ENCODE peak calls at places on chromosomes 5 and 9, in six cellular contexts. S, G, Q, Z, T and C are unnamed samples.

GRCh38 chr9:36382484-36382883 is 17.6 kb downstream of the RNF38 start:
- DNase-seq in S (no peak), G (no peak), Q (no peak), Z (no peak), T (no peak), C (no peak)

GRCh38 chr9:13857521-13857920 is 456.4 kb downstream of the NFIB start:
- DNase-seq in S (no peak), G (no peak), Q (no peak), Z (no peak), T (no peak), C (no peak)

GRCh38 chr5:72110401-72111013 is 3.2 kb downstream of the MAP1B start:
- DNase-seq in S (no peak), G (no peak), Q (no peak), Z (peak), T (no peak), C (no peak)

GRCh38 chr5:109452661-109453060 is 42.9 kb upstream of the PJA2 start:
- DNase-seq in S (no peak), G (no peak), Q (no peak), Z (no peak), T (no peak), C (no peak)

GRCh38 chr5:116137544-116138378 is 52.9 kb downstream of the COMMD10 start:
- DNase-seq in S (peak), G (peak), Q (peak), Z (peak), T (no peak), C (peak)

GRCh38 chr9:100346836-100347235 is 5.9 kb downstream of the TEX10 start:
- DNase-seq in S (no peak), G (no peak), Q (no peak), Z (no peak), T (no peak), C (no peak)

GRCh38 chr5:172451771-172452197 is 2.5 kb downstream of the SH3PXD2B start:
- DNase-seq in S (no peak), G (peak), Q (no peak), Z (no peak), T (no peak), C (peak)

GRCh38 chr5:76763136-76763535 is 47.2 kb downstream of the F2R start:
- DNase-seq in S (no peak), G (no peak), Q (no peak), Z (no peak), T (no peak), C (peak)

GRCh38 chr5:124515494-124516222 is 230.8 kb downstream of the ZNF608 start:
- DNase-seq in S (no peak), G (no peak), Q (no peak), Z (no peak), T (no peak), C (no peak)

GRCh38 chr9:3138236-3139229 is 294.6 kb upstream of the PUM3 start:
- DNase-seq in S (no peak), G (no peak), Q (no peak), Z (no peak), T (no peak), C (no peak)

GRCh38 chr9:13614060-13614459 is 334.6 kb upstream of the MPDZ start:
- DNase-seq in S (no peak), G (no peak), Q (no peak), Z (peak), T (no peak), C (no peak)

GRCh38 chr9:89576404-89576824 is 28.4 kb upstream of the GADD45G start:
- DNase-seq in S (no peak), G (peak), Q (peak), Z (peak), T (no peak), C (peak)

GRCh38 chr9:6944896-6945295 is 187.1 kb downstream of the KDM4C start:
- DNase-seq in S (no peak), G (peak), Q (no peak), Z (no peak), T (no peak), C (no peak)

GRCh38 chr9:34197756-34198711 is 19.2 kb downstream of the UBAP1 start:
- DNase-seq in S (no peak), G (peak), Q (no peak), Z (no peak), T (peak), C (peak)

GRCh38 chr9:99822096-99822595 is 461 bp downstream of the NR4A3 start:
- DNase-seq in S (no peak), G (no peak), Q (no peak), Z (no peak), T (peak), C (peak)

DNA sequence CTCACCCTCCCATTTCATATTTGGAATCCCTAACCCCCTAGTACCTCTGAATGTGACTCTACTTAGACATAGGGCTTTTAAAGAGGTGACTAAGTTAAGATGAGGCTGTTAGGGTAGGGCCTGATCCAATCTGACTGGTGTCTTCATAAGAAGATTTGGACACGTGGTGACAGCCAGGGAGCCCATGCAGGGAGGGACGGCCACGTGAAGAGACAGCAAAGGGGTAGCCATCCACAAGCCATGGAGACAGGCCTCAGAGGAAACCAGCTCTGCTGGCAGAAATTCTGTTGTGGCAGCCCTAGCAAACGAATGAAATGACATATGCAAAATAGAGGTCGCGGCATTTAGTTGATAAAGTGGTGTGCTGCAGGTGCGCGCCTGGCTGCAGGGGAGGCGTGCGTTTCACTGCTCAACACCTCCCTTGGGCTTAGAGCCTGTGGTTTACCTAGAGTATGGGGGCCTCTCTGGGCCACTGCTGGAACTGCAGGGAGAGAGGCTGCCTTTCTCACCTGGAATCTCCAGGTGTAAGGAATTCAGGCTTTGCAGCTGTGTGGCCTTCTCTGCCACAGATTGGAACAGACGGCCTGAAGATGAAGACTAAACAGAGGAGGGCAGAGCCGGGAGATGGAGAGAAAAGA is 7.1 kb upstream of the AFAP1L1 start:
- DNase-seq in S (no peak), G (no peak), Q (peak), Z (peak), T (peak), C (no peak)
- TF ChIP-seq CTCF in S (peak), G (no peak), Q (peak), Z (peak), T (peak), C (peak)

DNA sequence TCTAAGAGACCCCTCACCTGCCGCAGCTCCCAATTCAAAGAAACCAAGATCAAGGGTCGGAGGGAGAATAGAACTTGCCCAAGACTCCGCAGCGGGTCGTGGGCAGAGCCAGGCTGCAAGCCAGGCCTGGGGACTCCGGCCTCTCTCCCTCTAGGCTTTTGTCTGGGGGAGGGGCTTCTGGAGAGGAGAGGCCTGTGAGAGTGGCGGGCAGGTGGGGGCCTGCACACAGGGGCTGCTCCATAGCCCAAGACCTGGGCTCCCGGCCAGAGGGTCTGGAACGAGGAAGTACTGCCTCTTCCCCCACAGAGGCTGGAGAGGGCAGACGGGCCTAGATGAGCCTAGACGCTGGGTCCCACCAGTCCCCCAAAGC is 5.1 kb upstream of the ST6GALNAC6 start:
- DNase-seq in S (no peak), G (no peak), Q (no peak), Z (peak), T (peak), C (no peak)
- TF ChIP-seq MAX in S (no peak), G (no peak), Q (no peak), Z (no peak), T (no peak), C (no peak)

GRCh38 chr9:109886617-109887016 is 106.6 kb downstream of the PALM2AKAP2 start:
- DNase-seq in S (no peak), G (no peak), Q (no peak), Z (no peak), T (no peak), C (no peak)
- H3K4me3 ChIP-seq in S (no peak), G (no peak), Q (no peak), Z (no peak), T (no peak), C (no peak)

GRCh38 chr9:8136477-8136876 is 336.9 kb upstream of the DMAC1 start:
- DNase-seq in S (no peak), G (no peak), Q (no peak), Z (no peak), T (no peak), C (no peak)
- TF ChIP-seq CTCF in S (no peak), G (no peak), Q (no peak), Z (no peak), T (no peak), C (no peak)

GRCh38 chr5:160198886-160199409 is 30.4 kb upstream of the FABP6 start:
- DNase-seq in S (no peak), G (no peak), Q (no peak), Z (no peak), T (peak), C (no peak)
- TF ChIP-seq MAX in S (no peak), G (no peak), Q (no peak), Z (no peak), T (no peak), C (no peak)

DNA sequence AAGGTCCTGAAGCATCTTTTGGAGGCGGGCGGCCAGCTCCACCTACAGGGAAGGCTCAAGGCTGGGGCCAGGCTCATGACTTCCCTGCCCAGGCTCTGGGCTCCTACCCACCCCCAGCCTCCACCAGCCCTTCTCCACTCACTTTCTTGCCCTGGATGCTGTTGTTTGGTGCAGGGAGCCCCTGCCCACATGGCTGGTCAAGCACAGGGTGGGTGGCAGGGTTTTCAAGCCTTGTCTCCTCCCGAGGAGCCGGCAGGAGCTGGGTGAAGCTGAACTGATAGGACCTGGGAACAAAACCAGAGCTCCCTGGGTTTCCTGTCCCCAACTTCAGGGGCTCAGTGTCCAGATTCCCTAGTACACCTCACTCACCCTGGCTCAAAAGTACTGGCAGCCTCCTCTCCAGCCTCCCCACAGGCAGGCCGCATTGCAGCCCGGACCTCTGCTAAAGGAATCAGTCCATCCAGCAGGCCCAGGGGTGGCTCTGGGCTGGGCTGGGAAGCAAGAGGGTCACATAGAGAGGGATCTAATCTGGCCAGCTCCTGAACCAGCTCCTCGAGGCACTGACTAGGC is 6.9 kb downstream of the SHROOM1 start:
- DNase-seq in S (no peak), G (no peak), Q (no peak), Z (no peak), T (no peak), C (no peak)
- H3K4me3 ChIP-seq in S (no peak), G (no peak), Q (no peak), Z (no peak), T (peak), C (no peak)

DNA sequence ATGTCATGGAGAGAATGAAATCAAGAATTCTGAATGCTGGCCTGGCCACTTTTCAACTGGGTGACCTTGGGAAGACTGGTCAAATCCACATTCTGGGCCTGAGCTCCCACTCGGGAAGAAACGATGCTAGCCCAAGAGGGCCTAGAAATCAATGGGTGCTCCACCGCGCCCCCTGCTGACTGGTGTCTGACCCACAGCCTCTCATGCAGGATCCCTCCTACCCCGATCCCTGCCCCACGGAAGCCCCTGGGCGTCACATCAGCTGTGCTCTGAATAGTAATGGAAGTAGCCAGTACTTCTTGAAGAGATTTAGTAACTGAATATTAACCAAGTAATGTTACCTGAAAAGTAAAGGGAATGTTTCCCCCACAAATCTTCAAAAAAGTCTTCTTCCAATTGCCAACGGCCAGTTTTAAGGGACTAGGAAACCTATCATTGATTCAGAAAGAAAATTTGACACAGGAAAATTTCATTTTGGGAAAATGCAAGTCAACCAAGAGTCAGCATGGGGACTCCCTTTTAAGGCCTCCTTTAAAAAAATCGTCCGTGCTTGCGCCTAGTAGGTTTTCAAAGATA is 43.9 kb downstream of the CRB2 start:
- DNase-seq in S (no peak), G (peak), Q (no peak), Z (peak), T (peak), C (peak)
- TF ChIP-seq CTCF in S (peak), G (peak), Q (no peak), Z (peak), T (peak), C (peak)

GRCh38 chr5:140391312-140391711 is 10.3 kb upstream of the ANKHD1 start:
- DNase-seq in S (no peak), G (no peak), Q (no peak), Z (no peak), T (no peak), C (peak)
- TF ChIP-seq MAX in S (no peak), G (no peak), Q (no peak), Z (no peak), T (no peak), C (peak)

GRCh38 chr9:93257808-93258331 is 73.9 kb downstream of the WNK2 start:
- DNase-seq in S (no peak), G (no peak), Q (no peak), Z (peak), T (peak), C (no peak)
- H3K4me3 ChIP-seq in S (no peak), G (no peak), Q (no peak), Z (no peak), T (no peak), C (no peak)